ENCODE peak calls at places on chromosomes 6 and 20, in six cellular contexts. V is upper lobe of right lung; S is HS-5; Z is astrocyte of the cerebellum; K is CD4-positive, alpha-beta memory T cell; H is GM04504. B is an unnamed sample.

GRCh38 chr6:36984581-36985383 is 1.2 kb downstream of the MTCH1 start:
- DNase-seq in K (peak; percentile 54), Z (peak; percentile 13), S (peak; percentile 76), V (peak; percentile 75), H (peak; percentile 33), B (peak; percentile 42)

GRCh38 chr20:891121-892080 is 24.7 kb downstream of the ANGPT4 start:
- DNase-seq in K (no peak), S (no peak), Z (peak; percentile 52), H (no peak), V (no peak), B (no peak)

GRCh38 chr6:106939848-106940247 is 34.7 kb downstream of the CD24 start:
- DNase-seq in V (no peak), Z (no peak), S (no peak), K (no peak), H (no peak), B (no peak)

GRCh38 chr20:44585042-44585968 is 2.9 kb downstream of the PKIG start:
- DNase-seq in Z (no peak), V (no peak), K (no peak), H (no peak), S (no peak), B (no peak)

GRCh38 chr6:120873125-120873865 is 461.0 kb downstream of the TBC1D32 start:
- DNase-seq in V (no peak), S (no peak), Z (no peak), H (no peak), K (no peak), B (no peak)

GRCh38 chr20:1085515-1086272 is 32.7 kb upstream of the PSMF1 start:
- DNase-seq in S (no peak), K (no peak), Z (no peak), H (no peak), V (no peak), B (no peak)

GRCh38 chr6:33787954-33788693 is 806 bp downstream of the LEMD2 start:
- DNase-seq in H (peak; percentile 54), V (peak; percentile 89), S (no peak), K (peak; percentile 45), Z (no peak), B (peak; percentile 62)

GRCh38 chr6:76681781-76682180 is 609.3 kb upstream of the IMPG1 start:
- DNase-seq in K (no peak), Z (no peak), S (no peak), V (no peak), H (no peak), B (no peak)

GRCh38 chr6:56842602-56843475 is 112.1 kb upstream of the BEND6 start:
- DNase-seq in Z (no peak), K (no peak), V (peak; percentile 77), H (no peak), S (no peak), B (no peak)

GRCh38 chr20:48861444-48861843 is 33.6 kb upstream of the PREX1 start:
- DNase-seq in V (no peak), K (no peak), S (no peak), H (no peak), Z (no peak), B (no peak)

GRCh38 chr6:135329851-135330803 is 149.0 kb downstream of the MYB start:
- DNase-seq in H (no peak), Z (no peak), S (no peak), V (no peak), K (no peak), B (no peak)

GRCh38 chr6:6972456-6972855 is 135.3 kb upstream of the RREB1 start:
- DNase-seq in Z (peak; percentile 58), S (peak; percentile 11), K (no peak), V (no peak), H (no peak), B (no peak)

GRCh38 chr6:27133281-27134227 is 113.9 kb upstream of the PRSS16 start:
- DNase-seq in K (peak; percentile 73), Z (no peak), V (peak; percentile 84), H (no peak), S (peak; percentile 37), B (no peak)

GRCh38 chr20:532530-532929 is 11.1 kb downstream of the CSNK2A1 start:
- DNase-seq in V (no peak), K (no peak), S (no peak), H (no peak), Z (no peak), B (no peak)

GRCh38 chr6:4155848-4156466 is 20.6 kb upstream of the ECI2 start:
- DNase-seq in Z (peak; percentile 81), H (peak; percentile 70), K (peak; percentile 72), S (peak; percentile 73), V (no peak), B (peak; percentile 74)

GRCh38 chr6:121235386-121235785 is 98.9 kb downstream of the TBC1D32 start:
- DNase-seq in K (no peak), V (no peak), H (no peak), Z (no peak), S (no peak), B (no peak)

B was measured in fibroblast of the conjunctiva.